ENCODE peak calls at places on chromosomes 2 and 18, in six cellular contexts. X is Caki2; J is cardiac muscle cell; B is MCF 10A; G is CD8-positive, alpha-beta memory T cell; Q is choroid plexus epithelial cell. W is an unnamed sample.

GRCh38 chr18:39235118-39235719 is 1669.6 kb upstream of the CELF4 start:
- DNase-seq in Q (no peak), J (no peak), G (no peak), X (no peak), B (no peak), W (no peak)

GRCh38 chr2:194087089-194087488 is 1569.9 kb upstream of the SLC39A10 start:
- DNase-seq in G (no peak), B (no peak), J (peak), X (no peak), Q (peak), W (peak)

GRCh38 chr2:126950499-126950898 is 51.8 kb downstream of the TEX51 start:
- DNase-seq in G (no peak), X (no peak), J (no peak), B (no peak), Q (no peak), W (no peak)

GRCh38 chr2:174688079-174688478 is 76.2 kb downstream of the CHRNA1 start:
- DNase-seq in Q (peak), J (peak), X (no peak), B (peak), G (peak), W (peak)

GRCh38 chr2:234102112-234102511 is 51.6 kb downstream of the SPP2 start:
- DNase-seq in Q (no peak), G (peak), B (no peak), X (no peak), J (no peak), W (no peak)

GRCh38 chr2:7646024-7646423 is 728.8 kb downstream of the RNF144A start:
- DNase-seq in G (no peak), Q (no peak), X (no peak), J (no peak), B (no peak), W (no peak)

GRCh38 chr2:121519732-121520640 is 10.7 kb upstream of the RNU4ATAC start:
- DNase-seq in J (no peak), Q (peak), G (no peak), X (no peak), B (no peak), W (no peak)

GRCh38 chr2:224083631-224084030 is 44.5 kb upstream of the SERPINE2 start:
- DNase-seq in B (no peak), Q (no peak), X (no peak), J (no peak), G (no peak), W (no peak)

GRCh38 chr2:6294791-6295190 is 570.9 kb downstream of the CMPK2 start:
- DNase-seq in G (no peak), X (no peak), B (no peak), Q (no peak), J (no peak), W (no peak)

GRCh38 chr18:76951600-76952247 is 129.4 kb downstream of the ZNF236 start:
- DNase-seq in B (no peak), Q (no peak), X (no peak), J (no peak), G (no peak), W (no peak)